ENCODE peak calls at places on chromosomes 13 and 19, in seven cellular contexts. Q is stomach, C is breast epithelium, D is HepG2, U is transverse colon, E is gastrocnemius medialis, Y is ascending aorta. B is an unnamed sample.
A peak's percentile ranks its signal among the peaks of the same experiment; 100 is the strongest.

GRCh38 chr13:71618154-71618553 is 248.8 kb downstream of the DACH1 start:
- DNase-seq in Y (no peak), C (no peak), Q (no peak), E (no peak), U (no peak), D (no peak), B (no peak)

GRCh38 chr13:48110132-48110868 is 15.4 kb upstream of the MED4 start:
- DNase-seq in Q (no peak), D (no peak), U (no peak), E (no peak), C (no peak), Y (no peak), B (no peak)

GRCh38 chr13:41978007-41978406 is 17.1 kb upstream of the VWA8 start:
- DNase-seq in E (no peak), C (no peak), D (no peak), Q (no peak), Y (no peak), U (no peak), B (no peak)

GRCh38 chr19:13215572-13216380 is 65.6 kb downstream of the IER2 start:
- DNase-seq in D (peak; percentile 35), Q (no peak), C (no peak), E (no peak), Y (no peak), U (no peak), B (no peak)

GRCh38 chr19:47430041-47430802 is 10.9 kb upstream of the MEIS3 start:
- DNase-seq in Q (peak; percentile 53), E (no peak), Y (no peak), U (peak; percentile 64), C (peak; percentile 61), D (no peak), B (no peak)

GRCh38 chr13:58024103-58024502 is 392.6 kb downstream of the PCDH17 start:
- DNase-seq in C (no peak), U (no peak), Q (no peak), Y (no peak), D (no peak), E (no peak), B (no peak)

GRCh38 chr19:17125052-17125727 is 49.6 kb downstream of the MYO9B start:
- DNase-seq in Q (no peak), D (no peak), U (no peak), E (no peak), C (no peak), Y (no peak), B (peak; percentile 41)

GRCh38 chr19:21022996-21023395 is 2.5 kb downstream of the ZNF430 start:
- DNase-seq in U (no peak), Q (no peak), C (no peak), E (no peak), D (peak; percentile 15), Y (no peak), B (no peak)

GRCh38 chr19:47106819-47107200 is 6.8 kb downstream of the ZC3H4 start:
- DNase-seq in Q (no peak), E (no peak), U (no peak), C (no peak), D (no peak), Y (no peak), B (no peak)

GRCh38 chr19:33212773-33213172 is 12.9 kb downstream of the SLC7A10 start:
- DNase-seq in E (no peak), D (no peak), C (no peak), U (no peak), Q (peak; percentile 63), Y (no peak), B (no peak)

GRCh38 chr19:51129716-51130115 is 5.0 kb downstream of the SIGLEC9 start:
- DNase-seq in Q (no peak), U (no peak), E (no peak), C (no peak), Y (no peak), D (no peak), B (no peak)

GRCh38 chr13:67775359-67775758 is 545.2 kb upstream of the PCDH9 start:
- DNase-seq in Q (no peak), C (no peak), U (no peak), E (no peak), D (no peak), Y (no peak), B (no peak)

GRCh38 chr19:46990998-46991676 is 28.5 kb upstream of the NPAS1 start:
- DNase-seq in C (peak; percentile 75), Y (peak; percentile 47), U (peak; percentile 86), Q (peak; percentile 80), E (peak; percentile 81), D (peak; percentile 64), B (peak; percentile 86)

GRCh38 chr19:52307275-52307674 is 10.3 kb downstream of the ZNF480 start:
- DNase-seq in Y (no peak), D (no peak), Q (no peak), U (no peak), C (no peak), E (no peak), B (no peak)

GRCh38 chr13:23414682-23415081 is 18.8 kb downstream of the SACS start:
- DNase-seq in D (no peak), C (no peak), E (no peak), U (no peak), Y (no peak), Q (no peak), B (no peak)

GRCh38 chr13:49620170-49620621 is 8.1 kb upstream of the ARL11 start:
- DNase-seq in Q (no peak), D (no peak), Y (no peak), U (peak; percentile 33), E (no peak), C (no peak), B (peak; percentile 16)

GRCh38 chr19:35222373-35223005 is 6.0 kb downstream of the FAM187B start:
- DNase-seq in Y (no peak), D (no peak), Q (no peak), C (no peak), E (no peak), U (no peak), B (no peak)

GRCh38 chr19:50465986-50466771 is 10.1 kb upstream of the EMC10 start:
- DNase-seq in E (peak; percentile 84), C (no peak), Q (peak; percentile 60), U (peak; percentile 69), Y (no peak), D (peak; percentile 34), B (no peak)

GRCh38 chr13:44335463-44335862 is 38.2 kb upstream of the SERP2 start:
- DNase-seq in Q (no peak), U (no peak), E (no peak), D (no peak), Y (no peak), C (no peak), B (no peak)

DNA sequence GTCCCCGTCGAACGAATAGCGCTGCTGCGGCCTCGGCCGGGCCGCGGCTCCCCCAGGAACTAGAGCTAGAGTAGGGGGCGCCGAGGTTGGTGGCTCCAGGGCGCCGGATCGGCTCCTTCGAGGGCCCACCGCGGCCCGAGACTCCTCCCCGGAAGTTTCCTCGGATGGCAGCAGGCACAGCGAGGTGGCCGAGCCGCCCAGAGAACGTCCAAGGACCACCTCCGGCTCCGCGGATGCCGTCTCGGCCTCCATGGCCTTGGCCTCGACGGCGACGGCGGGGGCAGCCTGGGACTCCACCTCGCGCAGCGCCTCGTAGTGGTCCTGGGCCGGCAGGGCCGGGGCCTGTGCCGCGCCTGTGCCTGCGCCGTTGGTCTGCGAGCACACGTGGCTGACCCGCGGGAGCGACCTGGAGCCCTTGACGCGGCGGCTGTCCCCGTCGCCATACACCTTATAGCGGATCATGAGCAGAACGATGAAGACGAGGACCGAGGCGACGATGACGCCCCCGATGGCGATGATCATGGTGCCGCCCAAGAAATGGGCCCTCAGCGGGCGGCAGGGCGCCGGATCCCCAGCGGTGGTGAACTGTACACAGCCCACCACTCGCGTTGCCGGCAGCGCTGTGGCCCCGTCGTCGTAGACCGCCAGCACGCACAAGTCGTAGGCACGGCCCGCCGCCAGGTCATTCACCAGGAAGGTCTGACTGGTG is 11.8 kb downstream of the IFNL1 start:
- DNase-seq in C (no peak), U (no peak), Y (no peak), Q (no peak), D (no peak), E (no peak), B (no peak)
- TF ChIP-seq CTCF in C (no peak), U (no peak), Y (no peak), Q (no peak), D (no peak), E (no peak), B (no peak)

GRCh38 chr19:2679439-2679838 is 23.1 kb downstream of the GNG7 start:
- DNase-seq in D (no peak), U (no peak), E (no peak), C (no peak), Y (no peak), Q (no peak), B (no peak)

GRCh38 chr19:2685204-2685704 is 17.2 kb downstream of the GNG7 start:
- DNase-seq in Y (no peak), U (no peak), Q (no peak), E (no peak), D (no peak), C (no peak), B (no peak)

GRCh38 chr19:2678043-2678671 is 24.3 kb downstream of the GNG7 start:
- DNase-seq in Q (no peak), U (peak; percentile 39), C (no peak), D (no peak), E (no peak), Y (no peak), B (no peak)

GRCh38 chr19:2683430-2683995 is 19.0 kb downstream of the GNG7 start:
- DNase-seq in C (no peak), U (no peak), Y (no peak), E (no peak), D (no peak), Q (no peak), B (no peak)

DNA sequence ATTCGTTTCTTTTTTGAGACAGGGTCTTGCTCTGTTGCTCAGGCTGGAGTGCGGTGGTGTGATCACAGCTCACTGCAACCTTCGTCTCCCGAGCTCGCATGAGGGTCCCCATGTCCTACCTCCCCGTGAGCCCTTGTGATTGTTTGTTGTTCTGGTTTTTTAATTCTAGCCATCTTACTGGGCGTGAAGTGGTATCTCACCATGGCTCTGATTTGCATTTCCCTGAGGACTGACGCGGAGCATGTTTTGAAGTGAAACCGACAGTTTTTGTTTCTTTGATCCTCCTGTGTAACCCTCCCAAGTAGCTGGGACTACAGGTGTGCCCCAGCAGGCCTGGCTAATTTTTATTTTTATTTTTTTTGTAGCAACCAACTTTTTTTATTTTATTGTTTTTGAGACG is 21.7 kb downstream of the GNG7 start:
- DNase-seq in Q (no peak), C (no peak), U (no peak), E (no peak), Y (no peak), D (no peak), B (no peak)
- H3K4me3 ChIP-seq in Q (no peak overlapping the region), C (no peak overlapping the region), U (no peak overlapping the region), E (no peak overlapping the region), Y (no peak overlapping the region), D (no peak overlapping the region), B (no peak overlapping the region)

GRCh38 chr19:592101-592500 is 2.4 kb downstream of the HCN2 start:
- DNase-seq in C (no peak), D (no peak), U (no peak), Y (no peak), E (no peak), Q (no peak), B (no peak)
- H3K27me3 ChIP-seq in C (peaks cover 17% of the 10 kb centered on the region), D (peaks cover 80% of the 10 kb centered on the region), U (peaks cover 93% of the 10 kb centered on the region), Y (peaks cover 32% of the 10 kb centered on the region), E (peaks cover 46% of the 10 kb centered on the region), Q (peaks cover 93% of the 10 kb centered on the region), B (no peaks in the 10 kb centered on the region)

DNA sequence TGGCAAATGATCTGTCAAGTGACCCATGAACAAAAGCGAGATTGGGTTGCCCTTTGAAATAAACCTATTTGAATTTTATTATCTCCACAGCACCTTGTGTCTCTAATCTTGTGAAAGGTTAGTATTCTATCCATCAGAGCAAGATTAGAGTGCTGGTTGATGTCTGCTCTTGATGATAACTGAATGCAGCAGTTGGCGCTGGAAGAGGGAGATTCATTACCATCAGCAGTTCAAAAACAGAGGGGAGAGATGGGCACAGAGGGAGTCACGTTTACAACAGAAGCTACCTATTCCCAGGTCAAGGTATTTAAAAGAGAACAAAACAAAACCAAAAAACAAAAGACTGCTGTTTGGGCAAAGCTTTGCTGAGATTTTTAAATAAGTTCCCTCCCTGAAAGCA is 588.1 kb downstream of the GPC6 start:
- DNase-seq in Y (no peak), D (no peak), E (no peak), U (no peak), Q (no peak), C (no peak), B (no peak)
- TF ChIP-seq CTCF in Y (no peak), D (no peak), E (no peak), U (no peak), Q (no peak), C (no peak), B (no peak)